ENCODE peak calls at places on chromosomes 11 and 22, in four cellular contexts. One of them, this sample, is unnamed.
A peak's percentile ranks its signal among the peaks of the same experiment; 100 is the strongest.

GRCh38 chr11:64092119-64092760 is 56.5 kb downstream of the FLRT1 start:
- DNase-seq in mucosa of gallbladder: no peak
- DNase-seq in mesothelial cell of epicardium: no peak
- DNase-seq in A172: no peak
- DNase-seq in this sample: no peak

GRCh38 chr11:96145163-96145585 is 197.8 kb downstream of the MAML2 start:
- DNase-seq in mesothelial cell of epicardium: no peak
- DNase-seq in mucosa of gallbladder: no peak
- DNase-seq in A172: peak; percentile 55
- DNase-seq in this sample: no peak

GRCh38 chr22:37419916-37420655 is 7.2 kb downstream of the ELFN2 start:
- DNase-seq in A172: no peak
- DNase-seq in mesothelial cell of epicardium: no peak
- DNase-seq in mucosa of gallbladder: peak; percentile 20
- DNase-seq in this sample: peak; percentile 32

GRCh38 chr11:93477684-93478234 is 65.4 kb downstream of the SMCO4 start:
- DNase-seq in A172: no peak
- DNase-seq in mucosa of gallbladder: no peak
- DNase-seq in mesothelial cell of epicardium: no peak
- DNase-seq in this sample: peak; percentile 78

GRCh38 chr11:4064278-4064955 is 30.2 kb upstream of the RRM1 start:
- DNase-seq in A172: no peak
- DNase-seq in mesothelial cell of epicardium: no peak
- DNase-seq in mucosa of gallbladder: no peak
- DNase-seq in this sample: no peak

GRCh38 chr11:111417011-111417765 is 38.1 kb upstream of the POU2AF1 start:
- DNase-seq in mucosa of gallbladder: no peak
- DNase-seq in A172: no peak
- DNase-seq in mesothelial cell of epicardium: no peak
- DNase-seq in this sample: peak; percentile 69

GRCh38 chr11:112773256-112773655 is 188.0 kb upstream of the NCAM1 start:
- DNase-seq in mesothelial cell of epicardium: no peak
- DNase-seq in A172: no peak
- DNase-seq in mucosa of gallbladder: no peak
- DNase-seq in this sample: no peak

GRCh38 chr11:130096823-130097222 is 27.1 kb downstream of the APLP2 start:
- DNase-seq in mesothelial cell of epicardium: no peak
- DNase-seq in A172: no peak
- DNase-seq in mucosa of gallbladder: no peak
- DNase-seq in this sample: no peak

GRCh38 chr11:41245184-41245583 is 214.3 kb downstream of the LRRC4C start:
- DNase-seq in mesothelial cell of epicardium: no peak
- DNase-seq in A172: no peak
- DNase-seq in mucosa of gallbladder: no peak
- DNase-seq in this sample: no peak

GRCh38 chr11:68138256-68138655 is 17.1 kb upstream of the CHKA start:
- DNase-seq in mesothelial cell of epicardium: no peak
- DNase-seq in mucosa of gallbladder: no peak
- DNase-seq in A172: no peak
- DNase-seq in this sample: no peak

GRCh38 chr11:74171630-74172465 is 759 bp downstream of the PPME1 start:
- DNase-seq in mucosa of gallbladder: no peak
- DNase-seq in A172: peak; percentile 22
- DNase-seq in mesothelial cell of epicardium: no peak
- DNase-seq in this sample: peak; percentile 15

GRCh38 chr11:104968856-104969776 is 742 bp upstream of the CASP4 start:
- DNase-seq in mesothelial cell of epicardium: no peak
- DNase-seq in mucosa of gallbladder: no peak
- DNase-seq in A172: peak; percentile 53
- DNase-seq in this sample: peak; percentile 16

GRCh38 chr11:2583605-2583958 is 116.2 kb downstream of the KCNQ1OT1 start:
- DNase-seq in mucosa of gallbladder: no peak
- DNase-seq in A172: no peak
- DNase-seq in mesothelial cell of epicardium: no peak
- DNase-seq in this sample: no peak

GRCh38 chr11:304061-304506 is 3.5 kb upstream of the IFITM2 start:
- DNase-seq in A172: no peak
- DNase-seq in mesothelial cell of epicardium: no peak
- DNase-seq in mucosa of gallbladder: no peak
- DNase-seq in this sample: no peak

GRCh38 chr11:122202161-122202950 is 86.3 kb upstream of the BLID start:
- DNase-seq in mesothelial cell of epicardium: no peak
- DNase-seq in A172: no peak
- DNase-seq in mucosa of gallbladder: peak; percentile 35
- DNase-seq in this sample: peak; percentile 69

GRCh38 chr22:19121631-19122142 is 525 bp downstream of the DGCR2 start:
- DNase-seq in mucosa of gallbladder: peak; percentile 21
- DNase-seq in mesothelial cell of epicardium: peak; percentile 39
- DNase-seq in A172: no peak
- DNase-seq in this sample: no peak

GRCh38 chr11:86931965-86932332 is 23.2 kb downstream of the FZD4 start:
- DNase-seq in mesothelial cell of epicardium: no peak
- DNase-seq in A172: peak; percentile 63
- DNase-seq in mucosa of gallbladder: no peak
- DNase-seq in this sample: peak; percentile 73

GRCh38 chr11:8357891-8358566 is 94.4 kb upstream of the LMO1 start:
- DNase-seq in mucosa of gallbladder: no peak
- DNase-seq in A172: no peak
- DNase-seq in mesothelial cell of epicardium: no peak
- DNase-seq in this sample: no peak

GRCh38 chr11:66268953-66269906 is 791 bp downstream of the RAB1B start:
- DNase-seq in mesothelial cell of epicardium: no peak
- DNase-seq in mucosa of gallbladder: no peak
- DNase-seq in A172: peak; percentile 40
- DNase-seq in this sample: no peak

GRCh38 chr11:102111011-102111786 is 952 bp downstream of the YAP1 start:
- DNase-seq in A172: peak; percentile 27
- DNase-seq in mesothelial cell of epicardium: peak; percentile 87
- DNase-seq in mucosa of gallbladder: peak; percentile 71
- DNase-seq in this sample: peak; percentile 58

GRCh38 chr11:6204708-6205107 is 649 bp upstream of the C11orf42 start:
- DNase-seq in mucosa of gallbladder: no peak
- DNase-seq in mesothelial cell of epicardium: no peak
- DNase-seq in A172: no peak
- DNase-seq in this sample: no peak

GRCh38 chr22:46090631-46091201 is 59.6 kb upstream of the PPARA start:
- DNase-seq in mucosa of gallbladder: no peak
- DNase-seq in mesothelial cell of epicardium: no peak
- DNase-seq in A172: no peak
- DNase-seq in this sample: no peak

GRCh38 chr11:124725719-124726105 is 14.0 kb upstream of the NRGN start:
- DNase-seq in mucosa of gallbladder: no peak
- DNase-seq in mesothelial cell of epicardium: no peak
- DNase-seq in A172: peak; percentile 29
- DNase-seq in this sample: no peak